ENCODE peak calls at places on chromosomes 1 and 21, in eight cellular contexts. F is HTR-8/SVneo; E is HCEC 1CT; B is KBM-7; K is Caki2; R is HuH-7.5; J is A172; H is activated CD4-positive, alpha-beta T cell treated with anti-CD3 and anti-CD28 coated beads for 48 hours. U is an unnamed sample.

GRCh38 chr1:22428672-22429071 is 23.0 kb upstream of the ZBTB40 start:
- DNase-seq in F (peak), E (peak), B (peak), K (peak), R (no peak), J (peak), H (peak), U (no peak)

GRCh38 chr1:68111804-68112436 is 61.5 kb upstream of the DIRAS3 start:
- DNase-seq in F (peak), E (peak), B (peak), K (peak), R (no peak), J (peak), H (no peak), U (peak)

GRCh38 chr1:206608108-206608698 is 4.1 kb downstream of the EIF2D start:
- DNase-seq in F (no peak), E (peak), B (peak), K (peak), R (no peak), J (peak), H (peak), U (no peak)

GRCh38 chr1:151501474-151501873 is 9.7 kb upstream of the CGN start:
- DNase-seq in F (no peak), E (no peak), B (peak), K (peak), R (no peak), J (no peak), H (no peak), U (no peak)

GRCh38 chr1:20496241-20496661 is 10.2 kb upstream of the CAMK2N1 start:
- DNase-seq in F (no peak), E (peak), B (no peak), K (peak), R (no peak), J (peak), H (peak), U (no peak)

GRCh38 chr1:3775248-3775497 is 2.6 kb downstream of the SMIM1 start:
- DNase-seq in F (no peak), E (no peak), B (no peak), K (no peak), R (no peak), J (no peak), H (no peak), U (no peak)

GRCh38 chr1:186082235-186082937 is 292.7 kb downstream of the TPR start:
- DNase-seq in F (no peak), E (peak), B (peak), K (peak), R (no peak), J (peak), H (peak), U (peak)

GRCh38 chr21:45537746-45538291 is 4.4 kb downstream of the SLC19A1 start:
- DNase-seq in F (no peak), E (no peak), B (no peak), K (no peak), R (no peak), J (no peak), H (no peak), U (no peak)

GRCh38 chr1:94327001-94327685 is 89.8 kb upstream of the ARHGAP29 start:
- DNase-seq in F (no peak), E (peak), B (no peak), K (peak), R (no peak), J (peak), H (peak), U (peak)

GRCh38 chr1:64601207-64601606 is 131.3 kb downstream of the CACHD1 start:
- DNase-seq in F (no peak), E (no peak), B (no peak), K (no peak), R (no peak), J (no peak), H (no peak), U (no peak)

GRCh38 chr1:5484451-5485165 is 507.6 kb downstream of the NPHP4 start:
- DNase-seq in F (no peak), E (no peak), B (no peak), K (no peak), R (no peak), J (no peak), H (no peak), U (no peak)

GRCh38 chr1:201591981-201592380 is 53.1 kb downstream of the NAV1 start:
- DNase-seq in F (no peak), E (no peak), B (no peak), K (no peak), R (no peak), J (no peak), H (no peak), U (no peak)